ENCODE peak calls at places on chromosomes 2 and 18, in four cellular contexts. Q is testis, H is GM23248, B is PC-9. M is an unnamed sample.

GRCh38 chr18:30903566-30903965 is 139.0 kb downstream of the DSC3 start:
- DNase-seq in H (peak; percentile 0), Q (no peak), B (no peak), M (no peak)

GRCh38 chr18:51865538-51865937 is 474.5 kb upstream of the DCC start:
- DNase-seq in H (no peak), Q (no peak), B (no peak), M (no peak)

GRCh38 chr2:81195017-81195773 is 890.6 kb upstream of the LRRTM1 start:
- DNase-seq in H (no peak), B (no peak), Q (no peak), M (no peak)

GRCh38 chr18:41645600-41646360 is 309.3 kb upstream of the PIK3C3 start:
- DNase-seq in B (no peak), Q (no peak), H (no peak), M (no peak)

GRCh38 chr18:53747761-53748160 is 476.7 kb downstream of the MBD2 start:
- DNase-seq in Q (no peak), B (no peak), H (peak; percentile 1), M (no peak)

GRCh38 chr18:69954719-69955118 is 7.0 kb upstream of the CD226 start:
- DNase-seq in Q (no peak), B (no peak), H (no peak), M (no peak)

GRCh38 chr2:241598487-241598886 is 38.5 kb downstream of the THAP4 start:
- DNase-seq in H (no peak), B (peak; percentile 48), Q (no peak), M (no peak)

GRCh38 chr2:133422946-133423345 is 145.3 kb downstream of the NCKAP5 start:
- DNase-seq in B (no peak), Q (no peak), H (peak; percentile 50), M (peak; percentile 17)

GRCh38 chr2:120720746-120721145 is 14.9 kb upstream of the GLI2 start:
- DNase-seq in H (no peak), Q (no peak), B (no peak), M (no peak)

GRCh38 chr2:65076345-65076710 is 20.1 kb downstream of the CEP68 start:
- DNase-seq in H (peak; percentile 74), B (no peak), Q (no peak), M (no peak)

GRCh38 chr2:55033076-55033742 is 17.0 kb downstream of the RTN4 start:
- DNase-seq in H (no peak), Q (no peak), B (no peak), M (no peak)

GRCh38 chr2:190553254-190553653 is 18.7 kb upstream of the NEMP2 start:
- DNase-seq in B (no peak), Q (no peak), H (no peak), M (no peak)

GRCh38 chr18:21179590-21180220 is 62.3 kb upstream of the GREB1L start:
- DNase-seq in B (no peak), H (peak; percentile 80), Q (peak; percentile 77), M (peak; percentile 86)

GRCh38 chr2:37849908-37850307 is 75.2 kb upstream of the RMDN2 start:
- DNase-seq in H (no peak), B (no peak), Q (no peak), M (no peak)

GRCh38 chr2:45782968-45783367 is 131.5 kb downstream of the PRKCE start:
- DNase-seq in B (no peak), Q (no peak), H (no peak), M (no peak)

GRCh38 chr18:23380001-23380550 is 73.0 kb upstream of the RIOK3 start:
- DNase-seq in Q (no peak), H (no peak), B (peak; percentile 84), M (no peak)

GRCh38 chr2:37324536-37324785 is 172 bp downstream of the PRKD3 start:
- DNase-seq in H (peak; percentile 86), B (peak; percentile 48), Q (no peak), M (peak; percentile 87)

GRCh38 chr2:8576525-8577157 is 105.2 kb upstream of the ID2 start:
- DNase-seq in Q (no peak), B (peak; percentile 13), H (no peak), M (no peak)

GRCh38 chr2:235230809-235231601 is 262.8 kb upstream of the AGAP1 start:
- DNase-seq in Q (no peak), H (peak; percentile 76), B (no peak), M (peak; percentile 76)

GRCh38 chr2:13009027-13009426 is 292.3 kb downstream of the TRIB2 start:
- DNase-seq in B (no peak), Q (no peak), H (peak; percentile 49), M (peak; percentile 17)

GRCh38 chr2:74583504-74583903 is 29.0 kb downstream of the DOK1 start:
- DNase-seq in B (peak; percentile 47), H (peak; percentile 82), Q (no peak), M (no peak)

GRCh38 chr2:101958071-101958470 is 33.7 kb upstream of the IL1R2 start:
- DNase-seq in H (peak; percentile 88), Q (no peak), B (no peak), M (peak; percentile 53)

GRCh38 chr2:60957224-60957623 is 60.3 kb upstream of the PEX13 start:
- DNase-seq in H (no peak), B (no peak), Q (no peak), M (no peak)

GRCh38 chr18:13457327-13457726 is 238.8 kb downstream of the LDLRAD4 start:
- DNase-seq in Q (no peak), B (no peak), H (no peak), M (no peak)

GRCh38 chr2:236177967-236178909 is 10.1 kb upstream of the GBX2 start:
- DNase-seq in Q (peak; percentile 83), B (no peak), H (peak; percentile 77), M (peak; percentile 74)

GRCh38 chr18:33181016-33181415 is 259.5 kb downstream of the CCDC178 start:
- DNase-seq in Q (no peak), H (no peak), B (no peak), M (no peak)

GRCh38 chr2:5121106-5121505 is 571.1 kb upstream of the SOX11 start:
- DNase-seq in B (no peak), Q (no peak), H (no peak), M (peak; percentile 52)

GRCh38 chr2:67564076-67564475 is 166.9 kb downstream of the ETAA1 start:
- DNase-seq in B (no peak), H (peak; percentile 77), Q (no peak), M (no peak)

DNA sequence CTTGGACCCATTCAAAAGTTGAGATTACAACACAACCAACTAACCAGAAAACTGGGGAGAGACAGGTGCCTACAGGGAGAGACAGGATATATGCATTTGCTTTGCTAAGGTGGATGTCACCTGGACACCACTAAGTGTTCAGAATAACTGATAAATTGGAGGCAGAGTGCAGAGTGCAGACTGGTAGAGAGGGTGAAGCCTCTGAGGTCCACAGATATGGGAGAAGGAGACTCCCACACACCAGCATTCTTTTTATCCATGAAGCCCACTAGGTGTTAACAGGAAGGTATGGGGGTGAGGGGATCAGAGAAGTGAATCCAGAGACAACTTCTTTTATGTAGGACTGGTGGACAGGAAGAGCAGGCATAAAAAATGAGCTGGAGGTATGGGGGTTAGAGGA is 1310.0 kb upstream of the ZEB2 start:
- DNase-seq in B (no peak), Q (no peak), H (no peak), M (no peak)
- H3K27ac ChIP-seq in B (no peak overlapping the region), Q (no peak overlapping the region), H (no peak overlapping the region), M (no peak overlapping the region)

DNA sequence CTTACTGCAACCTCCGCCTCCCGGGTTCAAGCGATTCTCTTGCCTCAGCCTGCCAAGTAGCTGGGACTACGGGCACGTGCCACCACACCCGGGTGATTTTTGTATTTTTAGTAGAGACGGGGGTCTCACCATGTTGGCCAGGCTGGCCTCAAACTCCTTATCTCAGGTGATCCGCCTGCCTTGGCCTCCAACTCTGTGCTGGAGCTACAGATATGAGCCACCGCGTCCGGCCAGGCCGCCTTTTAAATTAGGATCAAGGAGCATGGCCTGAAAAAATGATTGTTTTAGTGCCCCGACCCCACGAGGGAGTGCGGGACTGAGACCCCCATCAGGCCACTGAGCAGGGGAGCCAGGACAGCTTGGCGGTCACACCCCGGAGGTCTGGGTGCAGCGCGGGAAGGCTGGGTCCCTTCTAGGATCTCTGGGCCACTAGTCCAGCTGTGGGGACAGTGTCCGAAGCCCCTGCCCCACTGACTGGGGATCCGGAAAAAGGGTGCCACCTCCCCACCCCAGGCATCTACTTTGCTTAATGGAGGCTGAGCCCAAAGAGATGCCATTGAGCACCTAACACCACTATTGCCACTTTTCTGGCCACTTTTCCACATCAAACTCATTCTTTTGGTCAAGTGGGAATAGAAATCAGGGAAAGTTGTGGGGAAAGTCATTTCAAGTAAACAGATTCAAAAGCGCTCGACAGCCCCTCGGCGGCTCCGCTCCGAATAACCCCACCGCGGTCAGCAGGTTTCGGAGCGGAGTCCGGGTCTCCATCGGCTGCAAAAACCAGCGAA is 19.7 kb upstream of the DNMT3A start:
- DNase-seq in B (no peak), H (no peak), Q (no peak), M (no peak)
- H3K4me3 ChIP-seq in B (peak overlapping the region; percentile 55), H (peak overlapping the region; percentile 72), Q (no peak overlapping the region), M (no peak overlapping the region)

GRCh38 chr2:217413193-217413592 is 553.3 kb upstream of the TNP1 start:
- DNase-seq in B (no peak), Q (no peak), H (peak; percentile 88), M (no peak)

GRCh38 chr2:217409939-217410820 is 550.3 kb upstream of the TNP1 start:
- DNase-seq in H (no peak), Q (peak; percentile 65), B (no peak), M (no peak)

GRCh38 chr2:217412299-217412698 is 552.4 kb upstream of the TNP1 start:
- DNase-seq in Q (no peak), B (no peak), H (no peak), M (peak; percentile 38)

GRCh38 chr2:217414429-217414828 is 554.6 kb upstream of the TNP1 start:
- DNase-seq in Q (no peak), B (no peak), H (no peak), M (no peak)

DNA sequence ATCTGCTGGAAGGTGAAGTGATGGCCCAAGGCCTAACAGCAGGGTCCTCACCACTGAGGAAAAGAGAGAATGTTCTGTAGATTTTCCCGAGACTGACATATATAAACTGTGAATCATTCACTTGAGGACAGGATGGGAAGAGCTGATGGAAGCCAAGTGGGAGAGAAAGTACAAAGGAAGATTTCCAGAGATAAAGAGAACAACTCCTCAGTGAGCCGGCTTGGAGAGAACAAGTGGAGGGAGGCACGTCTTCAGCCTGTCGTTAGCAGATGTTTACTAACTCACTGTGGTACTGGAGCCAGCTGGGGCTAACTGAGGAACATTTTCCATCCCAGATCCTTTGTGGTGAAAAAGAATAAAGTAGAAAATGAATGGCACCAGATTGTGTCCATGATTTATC is 552.9 kb upstream of the TNP1 start:
- DNase-seq in B (no peak), H (peak; percentile 62), Q (peak; percentile 43), M (no peak)
- H3K27ac ChIP-seq in B (no peak overlapping the region), H (peak overlapping the region; percentile 62), Q (peak overlapping the region; percentile 48), M (no peak overlapping the region)

GRCh38 chr2:218993345-218994315 is at the start of gene CRYBA2:
- DNase-seq in H (peak; percentile 59), B (no peak), Q (no peak), M (no peak)
- H3K4me3 ChIP-seq in H (peak within 1 kb of the TSS; percentile 62), B (peak within 1 kb of the TSS; percentile 24), Q (peak within 1 kb of the TSS; percentile 4), M (no peak within 1 kb of the TSS)